ENCODE peak calls at places on chromosomes 2 and 18, in nine cellular contexts. U, Y, C, K, H, A, M, W and D are unnamed samples. For H3K27me3 and H3K9me3, the result is how much of the 10 kb centered on the place peaks cover.

GRCh38 chr2:32632089-32632488 is 4.2 kb downstream of the TTC27 start:
- DNase-seq in U (no peak), Y (no peak), C (peak), K (peak), H (no peak), A (no peak), M (peak), W (no peak), D (no peak)

GRCh38 chr2:218030409-218031195 is 27.8 kb upstream of the TNS1 start:
- DNase-seq in U (no peak), Y (no peak), C (no peak), K (no peak), H (no peak), A (no peak), M (no peak), W (no peak), D (no peak)

GRCh38 chr2:9234680-9235387 is 28.2 kb downstream of the ASAP2 start:
- DNase-seq in U (no peak), Y (peak), C (peak), K (peak), H (no peak), A (no peak), M (peak), W (no peak), D (peak)

GRCh38 chr18:36468161-36468560 is 170.6 kb downstream of the FHOD3 start:
- DNase-seq in U (no peak), Y (no peak), C (no peak), K (no peak), H (no peak), A (no peak), M (no peak), W (peak), D (no peak)

GRCh38 chr2:240622631-240623235 is 2.5 kb upstream of the GPR35 start:
- DNase-seq in U (no peak), Y (no peak), C (no peak), K (no peak), H (no peak), A (no peak), M (no peak), W (no peak), D (no peak)

GRCh38 chr2:102748107-102748506 is 13.7 kb upstream of the TMEM182 start:
- DNase-seq in U (no peak), Y (no peak), C (no peak), K (no peak), H (no peak), A (no peak), M (no peak), W (no peak), D (no peak)

GRCh38 chr18:62165583-62165982 is 21.3 kb downstream of the PIGN start:
- DNase-seq in U (no peak), Y (no peak), C (no peak), K (no peak), H (no peak), A (no peak), M (peak), W (no peak), D (no peak)

GRCh38 chr18:61400714-61401113 is 67.5 kb downstream of the CDH20 start:
- DNase-seq in U (no peak), Y (no peak), C (peak), K (peak), H (no peak), A (no peak), M (peak), W (no peak), D (peak)

GRCh38 chr18:65235966-65236634 is 514.7 kb upstream of the CDH7 start:
- DNase-seq in U (no peak), Y (peak), C (peak), K (no peak), H (no peak), A (no peak), M (no peak), W (no peak), D (no peak)

GRCh38 chr2:24021122-24021998 is 11.5 kb downstream of the MFSD2B start:
- DNase-seq in U (no peak), Y (no peak), C (peak), K (no peak), H (no peak), A (no peak), M (no peak), W (no peak), D (no peak)

GRCh38 chr2:225112362-225113111 is 70.3 kb upstream of the DOCK10 start:
- DNase-seq in U (no peak), Y (no peak), C (no peak), K (no peak), H (no peak), A (no peak), M (no peak), W (no peak), D (no peak)

GRCh38 chr2:141694180-141694579 is 436.6 kb downstream of the LRP1B start:
- DNase-seq in U (no peak), Y (no peak), C (no peak), K (no peak), H (no peak), A (no peak), M (no peak), W (no peak), D (no peak)

GRCh38 chr18:10169064-10169562 is 255.3 kb downstream of the VAPA start:
- DNase-seq in U (no peak), Y (no peak), C (peak), K (peak), H (no peak), A (no peak), M (peak), W (no peak), D (no peak)

GRCh38 chr2:237196866-237197618 is 111.4 kb downstream of the COPS8 start:
- DNase-seq in U (peak), Y (no peak), C (peak), K (peak), H (no peak), A (no peak), M (peak), W (no peak), D (peak)

GRCh38 chr18:13159579-13159978 is 59.0 kb upstream of the LDLRAD4 start:
- DNase-seq in U (no peak), Y (peak), C (peak), K (peak), H (no peak), A (peak), M (peak), W (peak), D (peak)

GRCh38 chr2:234710587-234710986 is 213.7 kb upstream of the ARL4C start:
- DNase-seq in U (no peak), Y (no peak), C (no peak), K (no peak), H (no peak), A (no peak), M (no peak), W (no peak), D (no peak)

GRCh38 chr2:222375798-222376197 is 48.5 kb upstream of the SGPP2 start:
- DNase-seq in U (no peak), Y (no peak), C (no peak), K (no peak), H (no peak), A (no peak), M (no peak), W (no peak), D (no peak)

GRCh38 chr2:8477511-8478132 is 204.2 kb upstream of the ID2 start:
- DNase-seq in U (no peak), Y (no peak), C (peak), K (no peak), H (no peak), A (no peak), M (no peak), W (no peak), D (no peak)

GRCh38 chr2:196513796-196514526 is 125.6 kb upstream of the CCDC150 start:
- DNase-seq in U (no peak), Y (no peak), C (no peak), K (no peak), H (no peak), A (no peak), M (no peak), W (no peak), D (no peak)

GRCh38 chr2:96747061-96747460 is 7.2 kb upstream of the LMAN2L start:
- DNase-seq in U (no peak), Y (no peak), C (no peak), K (no peak), H (no peak), A (no peak), M (no peak), W (no peak), D (no peak)

DNA sequence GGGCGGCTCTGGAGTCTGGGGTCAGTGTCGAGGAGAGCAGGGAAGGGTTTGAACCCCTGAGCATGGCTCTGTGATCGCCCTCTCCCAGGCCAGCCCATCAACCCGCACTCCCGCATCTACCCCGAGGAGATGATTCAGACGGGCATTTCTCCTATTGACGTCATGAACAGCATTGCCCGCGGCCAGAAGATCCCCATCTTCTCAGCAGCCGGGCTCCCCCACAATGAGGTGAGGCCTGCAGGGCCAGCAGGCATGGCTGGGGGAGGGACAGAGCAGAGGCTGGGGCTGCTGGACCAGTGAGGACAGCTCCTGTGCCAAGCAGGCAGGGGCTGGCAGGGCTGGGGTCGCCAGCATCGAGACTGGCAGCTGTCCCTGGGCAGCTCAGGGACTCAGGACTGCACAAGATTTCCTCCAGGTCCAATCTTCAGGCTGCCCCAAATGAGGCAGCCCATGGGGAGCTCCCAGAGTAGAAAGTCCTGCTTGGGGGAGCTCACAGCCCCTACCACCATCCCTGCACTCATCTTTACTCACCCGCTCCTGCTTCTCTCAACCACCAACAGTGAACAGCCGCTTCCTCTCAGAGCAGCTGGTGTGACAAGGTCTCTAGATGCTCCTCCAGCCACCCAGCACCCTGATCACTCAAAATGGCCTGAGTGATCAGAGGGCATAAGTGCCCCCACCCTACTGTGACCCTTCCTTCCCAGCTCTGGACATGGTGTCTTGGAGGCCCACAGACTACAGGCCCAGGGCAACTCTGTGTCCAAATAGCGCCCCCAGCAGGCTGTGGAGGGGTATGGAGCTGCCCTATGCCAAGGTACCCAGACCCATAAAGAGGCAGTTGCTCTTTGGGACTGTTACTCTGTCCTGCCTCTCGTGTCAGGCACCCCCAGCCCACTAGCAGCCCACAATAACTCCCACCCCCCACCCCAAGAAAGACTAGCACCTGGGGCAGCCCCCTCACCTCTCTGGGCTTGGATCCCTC is 18.3 kb upstream of the ANKRD53 start:
- DNase-seq in U (peak), Y (peak), C (no peak), K (no peak), H (no peak), A (no peak), M (no peak), W (no peak), D (no peak)
- TF ChIP-seq CTCF in U (no peak), Y (no peak), C (peak), K (no peak), H (no peak), A (no peak), M (no peak), W (no peak), D (no peak)

GRCh38 chr2:37683926-37684780 is 12.7 kb upstream of the CDC42EP3 start:
- DNase-seq in U (no peak), Y (no peak), C (peak), K (peak), H (no peak), A (no peak), M (peak), W (no peak), D (no peak)
- H3K27me3 ChIP-seq in U (under half), Y (under half), C (under half), K (under half), H (under half), A (under half), M (under half), W (under half), D (under half)

GRCh38 chr18:79730804-79731203 is 51.2 kb downstream of the CTDP1 start:
- DNase-seq in U (no peak), Y (no peak), C (no peak), K (no peak), H (no peak), A (no peak), M (no peak), W (no peak), D (no peak)

GRCh38 chr18:79726721-79727120 is 47.1 kb downstream of the CTDP1 start:
- DNase-seq in U (no peak), Y (no peak), C (no peak), K (no peak), H (peak), A (no peak), M (no peak), W (no peak), D (no peak)

GRCh38 chr18:79729611-79730010 is 50.0 kb downstream of the CTDP1 start:
- DNase-seq in U (no peak), Y (no peak), C (no peak), K (no peak), H (peak), A (no peak), M (no peak), W (no peak), D (no peak)

GRCh38 chr18:79727211-79727610 is 47.6 kb downstream of the CTDP1 start:
- DNase-seq in U (no peak), Y (no peak), C (no peak), K (no peak), H (no peak), A (no peak), M (no peak), W (no peak), D (no peak)

DNA sequence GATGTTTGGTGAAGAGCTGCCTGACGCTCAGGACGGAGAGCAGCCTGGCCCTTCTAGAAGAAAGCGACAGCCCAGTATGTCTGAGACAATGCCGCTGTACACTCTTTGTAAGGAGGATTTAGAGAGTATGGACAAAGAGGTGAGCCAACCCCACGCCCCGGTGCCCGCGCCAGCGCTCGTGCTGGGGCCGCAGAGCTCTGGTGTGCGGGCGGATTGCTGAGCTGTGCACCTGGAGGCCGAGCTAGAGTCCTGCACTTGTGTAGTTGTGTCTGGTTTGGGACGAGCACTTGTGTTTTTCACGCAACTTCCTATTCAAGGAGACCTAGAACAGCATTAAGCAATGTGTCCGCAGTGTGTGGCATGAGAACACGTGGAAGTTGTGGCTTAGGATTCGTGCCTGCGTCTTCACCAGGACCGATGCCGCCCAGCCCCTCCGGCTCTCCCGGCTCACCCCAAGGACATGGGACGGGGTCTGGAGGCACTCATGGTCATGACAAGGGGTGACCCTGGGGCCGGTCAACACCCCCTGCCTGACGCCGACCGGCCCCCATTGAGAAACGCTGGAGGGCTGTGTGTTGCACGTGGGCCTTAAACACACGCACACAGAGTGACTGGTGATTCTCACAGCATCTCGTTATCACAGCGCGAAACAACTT is 49.5 kb downstream of the CTDP1 start:
- DNase-seq in U (no peak), Y (no peak), C (no peak), K (no peak), H (peak), A (no peak), M (no peak), W (no peak), D (no peak)
- H3K9me3 ChIP-seq in U (under half), Y (under half), C (under half), K (under half), H (under half), A (under half), M (under half), W (under half), D (half or more)

DNA sequence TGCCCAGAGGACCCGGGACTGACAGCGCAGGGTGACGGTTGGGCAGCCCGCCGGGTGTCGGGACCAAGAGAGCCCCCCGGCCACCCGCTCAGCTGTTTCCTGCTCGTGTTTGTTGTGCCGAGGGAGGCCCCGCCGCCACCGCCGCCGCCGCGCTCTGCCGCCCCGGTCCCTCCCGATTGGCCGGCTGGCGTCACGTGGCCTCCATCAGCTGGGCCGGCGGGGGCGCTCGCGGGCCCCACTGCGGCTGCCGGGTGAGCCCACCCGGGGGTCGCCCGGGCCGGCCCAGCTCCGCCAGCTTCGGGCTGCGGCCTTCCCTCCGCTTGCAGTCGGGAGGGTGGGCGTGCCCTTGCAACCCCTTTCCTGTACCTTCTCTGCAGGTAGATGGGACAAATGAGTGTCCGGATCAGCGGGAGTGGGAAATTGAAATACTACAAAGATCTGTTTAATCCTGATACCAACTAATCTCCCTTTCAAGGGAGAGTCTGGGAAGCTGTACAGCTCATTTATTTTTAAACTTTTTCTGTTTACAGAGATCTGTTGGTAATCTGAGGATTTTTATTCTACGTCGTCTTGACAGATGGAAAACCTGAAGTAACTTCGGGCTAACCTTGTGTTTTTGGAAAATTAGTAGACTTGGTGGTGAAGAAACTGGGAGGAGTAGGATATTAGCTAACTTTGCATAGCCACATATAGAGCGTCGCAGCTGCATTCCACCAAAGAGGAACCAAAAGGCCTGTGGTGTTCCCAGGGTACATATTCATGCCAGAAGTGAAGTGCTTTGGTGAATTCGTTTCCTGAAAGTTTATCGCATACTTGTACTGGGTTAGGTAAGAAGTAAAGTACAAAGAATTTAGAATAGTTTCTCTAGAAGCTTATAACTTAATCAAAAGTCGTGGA is 1.2 kb downstream of the YPEL5 start:
- DNase-seq in U (peak), Y (peak), C (peak), K (peak), H (peak), A (no peak), M (peak), W (peak), D (no peak)
- TF ChIP-seq CTCF in U (peak), Y (peak), C (peak), K (peak), H (no peak), A (peak), M (no peak), W (peak), D (peak)